ENCODE peak calls at places on chromosomes 11 and 22, in nine cellular contexts. O, M, J, B, K, N, H, R and X are unnamed samples.

GRCh38 chr11:122268601-122269130 is 152.7 kb upstream of the BLID start:
- DNase-seq in R (no peak), K (no peak), J (no peak), M (no peak), H (no peak), O (no peak), B (no peak), N (no peak), X (no peak)

GRCh38 chr11:125376117-125376516 is 119.9 kb downstream of the FEZ1 start:
- DNase-seq in J (no peak), O (no peak), R (no peak), K (no peak), M (no peak), N (no peak), B (peak), H (no peak), X (no peak)

GRCh38 chr22:41687901-41688364 is 734 bp downstream of the SNU13 start:
- DNase-seq in O (no peak), K (peak), J (no peak), M (no peak), R (no peak), H (no peak), N (no peak), B (peak), X (no peak)

GRCh38 chr11:2892215-2893020 is 6.8 kb upstream of the CDKN1C start:
- DNase-seq in H (peak), J (peak), M (no peak), K (peak), R (peak), B (peak), O (peak), N (peak), X (peak)

GRCh38 chr11:92550411-92550810 is 325.8 kb downstream of the FAT3 start:
- DNase-seq in N (no peak), B (no peak), R (no peak), K (no peak), J (no peak), H (no peak), O (peak), M (no peak), X (no peak)

GRCh38 chr11:121486054-121486453 is 33.3 kb upstream of the SORL1-AS1 start:
- DNase-seq in J (no peak), N (no peak), O (no peak), H (no peak), M (no peak), K (no peak), R (no peak), B (no peak), X (no peak)

GRCh38 chr11:69985654-69986420 is 92.3 kb upstream of the ANO1 start:
- DNase-seq in J (no peak), R (no peak), M (no peak), O (no peak), H (no peak), K (no peak), N (no peak), B (no peak), X (no peak)

GRCh38 chr11:44905131-44905866 is 45.4 kb downstream of the TP53I11 start:
- DNase-seq in J (no peak), N (no peak), H (no peak), O (no peak), B (no peak), K (no peak), R (no peak), M (no peak), X (no peak)

GRCh38 chr11:113884361-113884836 is 9.0 kb upstream of the USP28 start:
- DNase-seq in O (no peak), J (no peak), M (no peak), R (no peak), N (no peak), H (no peak), B (peak), K (no peak), X (no peak)

GRCh38 chr11:11779975-11780374 is 61.8 kb upstream of the USP47 start:
- DNase-seq in N (no peak), M (no peak), K (no peak), B (no peak), H (no peak), R (no peak), O (no peak), J (no peak), X (no peak)

GRCh38 chr22:49971232-49972162 is 10.9 kb downstream of the PIM3 start:
- DNase-seq in N (no peak), J (peak), B (no peak), R (peak), O (no peak), M (peak), H (peak), K (peak), X (peak)

GRCh38 chr11:75263944-75264349 is 23.4 kb downstream of the TPBGL start:
- DNase-seq in M (no peak), N (peak), H (no peak), J (no peak), K (no peak), R (peak), O (no peak), B (no peak), X (no peak)

GRCh38 chr22:29480512-29481264 is 670 bp downstream of the NEFH start:
- DNase-seq in M (no peak), R (peak), K (no peak), H (peak), O (no peak), J (no peak), N (peak), B (peak), X (no peak)

GRCh38 chr11:43515090-43515489 is 156.4 kb downstream of the TTC17 start:
- DNase-seq in K (no peak), J (no peak), B (no peak), O (no peak), R (no peak), H (no peak), M (no peak), N (peak), X (peak)

GRCh38 chr22:21593406-21594232 is 26.1 kb downstream of the UBE2L3 start:
- DNase-seq in R (no peak), J (no peak), B (no peak), K (no peak), M (no peak), H (no peak), N (no peak), O (no peak), X (no peak)

GRCh38 chr11:13596601-13597000 is 71.9 kb upstream of the FAR1 start:
- DNase-seq in H (no peak), N (no peak), B (no peak), J (no peak), M (no peak), K (no peak), O (no peak), R (no peak), X (no peak)

GRCh38 chr11:79461144-79461543 is 20.3 kb upstream of the TENM4 start:
- DNase-seq in B (peak), R (no peak), N (no peak), K (no peak), J (no peak), H (peak), M (no peak), O (no peak), X (no peak)

GRCh38 chr11:124863137-124863825 is 2.0 kb upstream of the ROBO3 start:
- DNase-seq in K (no peak), O (no peak), R (no peak), M (no peak), B (peak), N (no peak), H (peak), J (no peak), X (no peak)

GRCh38 chr11:47148903-47149535 is 27.7 kb downstream of the ARFGAP2 start:
- DNase-seq in M (no peak), O (no peak), K (no peak), N (no peak), J (no peak), B (no peak), R (no peak), H (peak), X (no peak)

GRCh38 chr11:73942030-73942429 is 8.8 kb upstream of the DNAJB13 start:
- DNase-seq in N (no peak), R (no peak), O (no peak), M (no peak), K (no peak), H (no peak), J (no peak), B (no peak), X (no peak)

GRCh38 chr22:48837341-48837935 is 990.2 kb downstream of the BRD1 start:
- DNase-seq in N (no peak), J (no peak), M (no peak), R (no peak), K (no peak), H (no peak), B (no peak), O (no peak), X (no peak)

GRCh38 chr11:134069426-134069921 is 602 bp downstream of the JAM3 start:
- DNase-seq in K (no peak), R (peak), H (peak), B (peak), M (no peak), J (no peak), N (peak), O (peak), X (no peak)

GRCh38 chr11:119878990-119879389 is 150.0 kb upstream of the NECTIN1 start:
- DNase-seq in R (no peak), H (peak), K (no peak), B (no peak), J (no peak), O (no peak), M (no peak), N (no peak), X (no peak)

GRCh38 chr11:125141686-125142535 is 22.6 kb upstream of the PKNOX2 start:
- DNase-seq in K (peak), M (no peak), O (no peak), N (no peak), R (peak), B (peak), J (peak), H (peak), X (peak)

GRCh38 chr11:82855616-82856015 is 44.6 kb downstream of the PRCP start:
- DNase-seq in M (no peak), K (no peak), H (no peak), R (no peak), N (no peak), B (no peak), O (no peak), J (no peak), X (no peak)

GRCh38 chr11:117179048-117179999 is 781 bp downstream of the SIDT2 start:
- DNase-seq in M (no peak), N (no peak), K (peak), J (peak), R (peak), H (no peak), B (peak), O (no peak), X (peak)

GRCh38 chr11:46105902-46106301 is 15.4 kb downstream of the PHF21A start:
- DNase-seq in M (no peak), R (no peak), O (no peak), H (no peak), K (no peak), B (no peak), N (no peak), J (no peak), X (no peak)

GRCh38 chr22:39238966-39239510 is 5.7 kb downstream of the PDGFB start:
- DNase-seq in M (no peak), H (no peak), O (peak), R (no peak), N (no peak), J (no peak), K (no peak), B (no peak), X (no peak)

GRCh38 chr22:38317995-38318715 is 922 bp upstream of the CSNK1E start:
- DNase-seq in J (no peak), R (no peak), O (peak), H (no peak), M (peak), B (peak), N (no peak), K (no peak), X (no peak)

GRCh38 chr11:6357222-6357621 is 33.1 kb upstream of the SMPD1 start:
- DNase-seq in O (no peak), R (peak), M (peak), N (no peak), H (no peak), K (no peak), J (no peak), B (peak), X (no peak)